ENCODE peak calls at places on chromosomes 16 and 17, in six cellular contexts. F is hepatocyte, E is HCT116, H is GM23338, X is SK-N-SH, D is neural progenitor cell. J is an unnamed sample.

GRCh38 chr17:48055531-48056245 is 7.5 kb downstream of the NFE2L1 start:
- DNase-seq in F (peak), D (peak), H (peak), E (peak), X (no peak), J (peak)

GRCh38 chr17:15388356-15389046 is 47.1 kb upstream of the TEKT3 start:
- DNase-seq in E (no peak), H (no peak), D (no peak), F (no peak), X (no peak), J (no peak)

GRCh38 chr16:80507538-80507937 is 33.3 kb upstream of the DYNLRB2 start:
- DNase-seq in E (no peak), F (no peak), D (no peak), H (no peak), X (no peak), J (no peak)

GRCh38 chr16:19715566-19715965 is 2.5 kb downstream of the KNOP1 start:
- DNase-seq in D (no peak), F (no peak), H (no peak), E (no peak), X (no peak), J (no peak)

GRCh38 chr16:13194766-13195165 is 293.4 kb downstream of the SHISA9 start:
- DNase-seq in D (no peak), X (no peak), E (no peak), H (no peak), F (no peak), J (no peak)

GRCh38 chr16:28923652-28924398 is 1.2 kb downstream of the RABEP2 start:
- DNase-seq in D (no peak), F (peak), X (no peak), H (peak), E (no peak), J (peak)

GRCh38 chr17:72822358-72823023 is 270.0 kb downstream of the SLC39A11 start:
- DNase-seq in F (peak), X (no peak), E (peak), D (no peak), H (no peak), J (no peak)

GRCh38 chr17:81508639-81509047 is 4.0 kb downstream of the ACTG1 start:
- DNase-seq in E (peak), F (no peak), D (no peak), H (no peak), X (no peak), J (peak)

GRCh38 chr16:654034-654433 is 4.9 kb downstream of the WDR90 start:
- DNase-seq in X (no peak), D (no peak), H (no peak), E (no peak), F (no peak), J (no peak)

GRCh38 chr16:914453-914852 is 56.3 kb downstream of the LMF1 start:
- DNase-seq in F (peak), E (peak), X (no peak), D (no peak), H (no peak), J (no peak)

GRCh38 chr16:468072-468821 is 42.8 kb downstream of the RAB11FIP3 start:
- DNase-seq in F (no peak), D (peak), H (peak), X (no peak), E (no peak), J (no peak)

GRCh38 chr17:32349854-32350661 is at the start of gene ZNF207:
- DNase-seq in E (peak), D (peak), X (peak), H (peak), F (peak), J (peak)

GRCh38 chr17:16419929-16420271 is 4.5 kb downstream of the TRPV2 start:
- DNase-seq in E (no peak), H (no peak), D (no peak), F (peak), X (no peak), J (no peak)

GRCh38 chr16:81836279-81837054 is 57.4 kb downstream of the PLCG2 start:
- DNase-seq in H (no peak), F (no peak), E (peak), D (no peak), X (no peak), J (peak)

GRCh38 chr17:55405600-55405999 is 16.0 kb downstream of the MMD start:
- DNase-seq in H (no peak), X (no peak), F (no peak), E (no peak), D (no peak), J (no peak)

GRCh38 chr17:55411463-55411855 is 10.2 kb downstream of the MMD start:
- DNase-seq in F (no peak), E (no peak), X (peak), H (no peak), D (no peak), J (no peak)

GRCh38 chr17:55407641-55408566 is 13.7 kb downstream of the MMD start:
- DNase-seq in F (no peak), D (no peak), H (no peak), X (no peak), E (no peak), J (no peak)

GRCh38 chr17:55410722-55411462 is 10.7 kb downstream of the MMD start:
- DNase-seq in D (no peak), H (no peak), F (no peak), X (peak), E (no peak), J (no peak)

DNA sequence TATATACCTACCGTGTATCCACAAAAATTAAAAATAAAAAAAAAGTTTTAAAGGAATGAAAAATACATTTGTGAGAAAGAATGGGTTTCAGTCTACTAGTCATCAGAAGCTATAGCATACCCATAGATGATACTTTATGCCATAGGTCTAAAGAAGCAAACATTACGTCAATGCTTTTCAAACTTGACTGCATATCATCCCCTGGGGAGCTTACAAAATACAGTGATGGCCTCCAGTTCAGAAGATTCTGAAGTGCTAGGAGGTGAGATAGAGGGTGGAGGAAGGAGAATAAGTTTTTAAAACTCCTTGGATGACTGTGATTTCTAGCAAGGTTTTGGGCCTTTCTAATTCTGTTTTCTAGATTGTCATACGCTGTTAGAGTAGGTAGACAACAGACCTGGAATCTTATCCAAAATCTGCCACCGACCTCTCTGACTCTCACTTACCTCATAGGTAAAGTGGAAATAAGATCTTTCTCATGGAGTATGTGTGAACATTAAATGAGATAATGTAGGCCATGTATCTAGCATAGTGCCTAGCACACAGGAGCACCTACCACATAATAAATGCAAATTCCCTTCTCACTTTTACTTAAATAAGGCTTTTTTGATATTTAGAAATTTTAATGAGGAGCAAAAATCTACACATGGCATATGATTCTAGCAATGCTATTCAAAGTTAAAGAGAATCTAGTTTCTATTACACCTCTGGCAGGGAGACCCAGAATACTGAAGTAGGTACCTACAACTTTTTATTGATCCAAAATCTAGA is 12.4 kb downstream of the MMD start:
- DNase-seq in X (no peak), D (no peak), F (no peak), H (no peak), E (no peak), J (no peak)
- H2AFZ ChIP-seq in X (no peak), D (no peak), F (no peak), H (no peak), E (no peak), J (no peak)

DNA sequence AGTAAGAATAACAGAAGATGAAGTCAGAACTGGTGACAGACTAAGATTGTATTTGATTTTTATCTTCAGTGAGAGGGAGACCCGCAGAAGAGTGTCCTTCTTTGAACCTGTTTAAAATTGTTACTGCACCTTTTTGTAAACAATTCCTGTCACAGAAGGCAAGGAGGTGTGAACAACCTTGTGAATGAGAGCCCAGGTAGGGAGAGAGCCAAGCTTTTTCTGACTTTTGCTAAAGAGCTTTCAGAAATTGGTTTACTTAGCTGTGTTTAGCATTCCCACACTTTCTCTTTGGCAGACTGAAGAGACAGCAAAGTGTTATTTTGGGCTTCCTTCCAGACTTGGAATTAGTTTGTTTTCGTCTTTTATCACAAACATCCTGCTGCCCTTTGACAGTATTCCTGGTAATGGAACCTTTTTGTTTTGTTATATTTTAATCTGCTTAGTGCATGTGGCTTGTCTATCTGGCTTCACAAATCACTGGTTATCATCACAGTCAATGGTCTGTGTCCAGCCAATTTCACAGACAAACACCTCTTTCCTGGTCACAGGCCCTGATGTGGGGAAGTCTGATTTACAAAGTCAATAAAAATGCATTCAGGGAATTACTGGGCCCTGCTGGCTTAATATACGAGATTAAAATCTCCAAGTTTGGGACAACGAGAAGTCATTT is 85.7 kb upstream of the HS3ST2 start:
- DNase-seq in E (no peak), X (peak), H (no peak), D (no peak), F (no peak), J (no peak)
- TF ChIP-seq EZH2phosphoT487 in E (no peak), X (no peak), H (no peak), D (no peak), F (no peak), J (no peak)

DNA sequence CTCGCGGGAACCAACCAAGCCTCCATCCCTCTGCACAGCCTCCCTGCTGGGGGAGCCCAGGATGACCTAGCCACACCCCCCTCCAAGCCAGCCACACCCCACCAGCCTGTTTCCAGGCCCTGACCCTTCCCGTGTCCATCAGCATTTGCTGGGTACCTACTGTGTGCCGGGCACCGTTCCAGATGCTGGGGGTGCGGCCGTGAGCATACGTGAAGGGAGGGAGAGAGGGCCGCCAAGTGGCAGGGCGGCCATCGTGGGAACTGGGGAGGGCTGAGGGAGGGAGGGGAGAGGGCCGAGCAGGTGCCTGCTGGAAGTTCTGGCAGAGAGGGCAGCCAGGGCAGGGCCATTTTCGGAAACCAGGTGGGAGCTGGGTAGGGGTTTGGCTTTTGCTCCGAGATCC is 23.1 kb downstream of the ZFPM1 start:
- DNase-seq in H (no peak), E (no peak), D (no peak), F (no peak), X (no peak), J (no peak)
- H2AFZ ChIP-seq in H (no peak), E (no peak), D (no peak), F (no peak), X (no peak), J (no peak)

GRCh38 chr17:45291170-45291805 is 25.5 kb downstream of the MAP3K14 start:
- DNase-seq in E (no peak), X (no peak), F (no peak), H (no peak), D (no peak), J (peak)

GRCh38 chr17:45296003-45296832 is 20.6 kb downstream of the MAP3K14 start:
- DNase-seq in D (no peak), H (no peak), F (no peak), X (no peak), E (no peak), J (peak)

GRCh38 chr17:45292696-45293412 is 24.0 kb downstream of the MAP3K14 start:
- DNase-seq in D (no peak), F (no peak), H (no peak), E (no peak), X (no peak), J (no peak)

GRCh38 chr17:45294506-45294905 is 22.3 kb downstream of the MAP3K14 start:
- DNase-seq in E (no peak), F (no peak), H (no peak), D (no peak), X (peak), J (no peak)

DNA sequence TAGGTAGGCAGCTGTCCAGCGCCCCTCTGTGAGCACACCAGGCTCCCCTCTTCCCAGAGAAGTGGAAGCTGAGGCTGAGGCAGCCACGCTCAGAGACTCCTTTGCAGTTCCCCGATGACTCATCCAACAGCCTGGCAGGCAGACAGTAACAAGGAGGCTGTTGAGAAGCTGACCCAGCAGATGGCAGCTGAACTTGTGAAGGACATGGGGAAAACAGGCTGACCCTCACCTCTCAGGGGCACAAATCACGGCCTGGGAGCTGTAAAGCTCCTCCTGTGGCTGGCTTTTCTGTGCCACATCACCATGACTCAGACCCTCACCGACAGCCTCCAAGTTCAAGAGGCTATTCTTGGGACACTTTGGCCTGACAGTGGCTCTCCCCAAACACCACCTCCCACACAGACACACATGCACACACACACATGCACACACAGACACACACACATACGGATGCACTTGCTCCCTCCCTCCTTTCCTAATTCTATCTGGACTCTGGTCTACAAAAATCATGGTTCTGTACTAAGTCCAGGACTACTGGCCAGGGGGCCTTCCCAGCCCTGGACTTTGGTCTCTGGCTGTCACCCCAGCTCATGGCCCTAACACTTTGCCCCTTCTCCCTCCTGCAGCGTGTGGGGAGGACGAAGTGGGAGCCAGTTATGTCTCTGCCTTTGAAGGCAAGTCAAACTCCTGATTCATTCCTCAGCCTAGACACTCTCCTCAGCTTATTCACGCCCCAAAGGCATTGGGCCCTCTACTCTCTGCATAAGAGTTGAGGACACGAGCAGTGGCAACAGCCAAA is 23.2 kb downstream of the MAP3K14 start:
- DNase-seq in X (no peak), E (peak), F (peak), D (no peak), H (no peak), J (no peak)
- TF ChIP-seq EZH2phosphoT487 in X (no peak), E (no peak), F (no peak), D (no peak), H (no peak), J (no peak)

GRCh38 chr17:50372708-50373556 is at the start of the genes EME1 and MRPL27:
- DNase-seq in E (peak), X (peak), F (peak), H (peak), D (peak), J (peak)
- H2AFZ ChIP-seq in E (peak), X (peak), F (peak), H (peak), D (peak), J (peak)

J was measured in OCI-LY7.